ENCODE peak calls at places on chromosomes 5 and 9, in four cellular contexts. V is endothelial cell, P is nephron progenitor cell, H is prostate gland. W is an unnamed sample.

GRCh38 chr5:51986733-51987132 is 603.5 kb downstream of the ISL1 start:
- DNase-seq in V (no peak), P (no peak), H (no peak), W (no peak)

GRCh38 chr9:38059233-38059936 is 9.6 kb downstream of the SHB start:
- DNase-seq in H (no peak), P (no peak), V (no peak), W (no peak)

GRCh38 chr5:128546658-128547281 is 8.7 kb upstream of the FBN2 start:
- DNase-seq in V (no peak), H (no peak), P (no peak), W (no peak)

GRCh38 chr9:68522126-68522525 is 18.6 kb downstream of the TMEM252 start:
- DNase-seq in H (no peak), V (no peak), P (no peak), W (no peak)

GRCh38 chr5:171806976-171807823 is 21.6 kb downstream of the SMIM23 start:
- DNase-seq in H (no peak), V (no peak), P (no peak), W (no peak)

GRCh38 chr5:113367586-113367985 is 67.2 kb downstream of the TSSK1B start:
- DNase-seq in P (no peak), H (no peak), V (no peak), W (no peak)

GRCh38 chr9:16282216-16282615 is 588.3 kb downstream of the BNC2 start:
- DNase-seq in V (no peak), P (no peak), H (peak), W (no peak)

GRCh38 chr9:35517552-35518211 is 27.8 kb downstream of the RUSC2 start:
- DNase-seq in V (no peak), H (peak), P (no peak), W (no peak)

GRCh38 chr5:109141499-109142200 is 268.1 kb downstream of the PJA2 start:
- DNase-seq in P (no peak), H (no peak), V (no peak), W (no peak)

GRCh38 chr9:36325081-36325828 is 67.0 kb upstream of the GNE start:
- DNase-seq in H (no peak), V (no peak), P (no peak), W (no peak)

GRCh38 chr9:20476912-20477311 is 145.4 kb downstream of the MLLT3 start:
- DNase-seq in P (no peak), H (no peak), V (no peak), W (no peak)

GRCh38 chr5:96984506-96985192 is 48.8 kb downstream of the LNPEP start:
- DNase-seq in H (no peak), V (no peak), P (no peak), W (no peak)

GRCh38 chr5:172661536-172661935 is 20.5 kb downstream of the NEURL1B start:
- DNase-seq in P (no peak), H (no peak), V (peak), W (no peak)

GRCh38 chr9:105157178-105157583 is 87.3 kb upstream of the SLC44A1 start:
- DNase-seq in P (peak), V (peak), H (peak), W (no peak)

GRCh38 chr5:94240616-94241287 is 377.7 kb downstream of the KIAA0825 start:
- DNase-seq in H (no peak), V (no peak), P (no peak), W (no peak)

GRCh38 chr5:98913911-98914310 is 14.9 kb downstream of the CHD1 start:
- DNase-seq in V (no peak), P (no peak), H (no peak), W (no peak)

GRCh38 chr5:84494453-84494852 is 109.8 kb upstream of the EDIL3 start:
- DNase-seq in V (no peak), H (no peak), P (no peak), W (no peak)

GRCh38 chr9:14056235-14056930 is 257.6 kb downstream of the NFIB start:
- DNase-seq in V (no peak), P (no peak), H (no peak), W (no peak)

GRCh38 chr9:125630436-125630835 is 76.6 kb downstream of the MAPKAP1 start:
- DNase-seq in P (no peak), V (no peak), H (no peak), W (no peak)

GRCh38 chr5:26553079-26553478 is 485.3 kb downstream of the CDH9 start:
- DNase-seq in H (no peak), P (no peak), V (no peak), W (no peak)

GRCh38 chr5:172716796-172717313 is 54.1 kb downstream of the DUSP1 start:
- DNase-seq in P (peak), H (peak), V (peak), W (peak)

GRCh38 chr5:38099205-38100144 is 158.9 kb upstream of the EGFLAM start:
- DNase-seq in P (no peak), V (no peak), H (no peak), W (no peak)

GRCh38 chr9:135087489-135087791 is at the start of gene OLFM1:
- DNase-seq in P (peak), H (peak), V (peak), W (peak)

GRCh38 chr9:127449332-127449966 is 1.8 kb downstream of the RPL12 start:
- DNase-seq in H (no peak), V (no peak), P (no peak), W (no peak)

GRCh38 chr5:92908952-92909351 is 672.1 kb downstream of the NR2F1-AS1 start:
- DNase-seq in P (no peak), H (no peak), V (no peak), W (no peak)

GRCh38 chr9:128190516-128191405 is 611 bp downstream of the CIZ1 start:
- DNase-seq in V (no peak), P (no peak), H (no peak), W (no peak)

GRCh38 chr5:56314536-56314935 is 81.4 kb upstream of the ANKRD55 start:
- DNase-seq in H (no peak), V (peak), P (no peak), W (no peak)

GRCh38 chr9:114525505-114525904 is 20.2 kb upstream of the WHRN start:
- DNase-seq in V (no peak), P (no peak), H (no peak), W (no peak)

GRCh38 chr5:67619235-67619634 is 422.6 kb upstream of the CD180 start:
- DNase-seq in P (no peak), H (no peak), V (no peak), W (no peak)

GRCh38 chr5:170483701-170484458 is 19.9 kb upstream of the KCNIP1 start:
- DNase-seq in V (no peak), P (no peak), H (no peak), W (no peak)

GRCh38 chr9:128078504-128079434 is 10.7 kb downstream of the SLC25A25 start:
- DNase-seq in H (peak), P (no peak), V (no peak), W (no peak)

GRCh38 chr5:57953830-57954229 is 471.2 kb upstream of the ACTBL2 start:
- DNase-seq in H (no peak), P (no peak), V (no peak), W (no peak)

GRCh38 chr5:170269579-170269978 is 28.0 kb downstream of the LCP2 start:
- DNase-seq in V (no peak), H (no peak), P (no peak), W (no peak)

GRCh38 chr9:72041775-72042194 is 18.6 kb downstream of the C9orf57 start:
- DNase-seq in V (no peak), P (no peak), H (peak), W (no peak)

GRCh38 chr5:132754947-132755346 is 7.7 kb downstream of the CCNI2 start:
- DNase-seq in H (no peak), V (peak), P (no peak), W (no peak)

GRCh38 chr5:35671516-35671915 is 53.9 kb downstream of the SPEF2 start:
- DNase-seq in V (no peak), H (no peak), P (no peak), W (no peak)

GRCh38 chr9:120688758-120689157 is 25.5 kb downstream of the MEGF9 start:
- DNase-seq in P (no peak), V (no peak), H (no peak), W (no peak)

GRCh38 chr5:150033334-150033733 is 32.8 kb downstream of the HMGXB3 start:
- DNase-seq in H (no peak), V (no peak), P (no peak), W (no peak)

GRCh38 chr5:172503925-172504730 is 49.8 kb upstream of the SH3PXD2B start:
- DNase-seq in P (no peak), V (no peak), H (peak), W (peak)

GRCh38 chr9:37034320-37034937 is 361 bp upstream of the PAX5 start:
- DNase-seq in V (peak), P (peak), H (peak), W (no peak)

GRCh38 chr9:86971742-86972141 is 24.4 kb upstream of the GAS1 start:
- DNase-seq in P (no peak), V (no peak), H (no peak), W (no peak)

GRCh38 chr9:86977205-86977835 is 30.0 kb upstream of the GAS1 start:
- DNase-seq in P (no peak), V (no peak), H (no peak), W (no peak)

GRCh38 chr9:86975086-86975485 is 27.8 kb upstream of the GAS1 start:
- DNase-seq in P (no peak), H (no peak), V (no peak), W (no peak)

GRCh38 chr9:86975571-86975970 is 28.3 kb upstream of the GAS1 start:
- DNase-seq in H (no peak), V (no peak), P (no peak), W (no peak)

DNA sequence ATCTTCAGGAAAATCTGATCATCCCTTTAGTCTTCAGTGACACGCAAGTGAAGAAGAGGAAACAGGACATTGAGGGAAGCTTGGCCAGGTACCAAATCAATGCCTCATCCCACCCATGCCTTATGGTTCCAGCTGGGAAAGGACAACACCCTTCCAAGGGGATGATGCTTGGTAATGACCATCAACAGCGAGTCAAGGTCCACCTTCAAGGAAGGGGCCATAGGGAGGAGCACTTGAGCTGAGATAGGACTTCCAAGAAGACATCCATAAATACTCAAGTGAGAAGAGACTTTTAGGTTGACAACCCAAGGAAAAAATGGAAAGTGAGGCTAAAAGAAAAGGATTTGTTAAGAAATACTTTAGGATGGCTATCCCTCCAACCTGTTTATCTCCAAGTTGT is 27.1 kb upstream of the GAS1 start:
- DNase-seq in P (no peak), V (no peak), H (no peak), W (no peak)
- TF ChIP-seq CTCF in P (no peak), V (no peak), H (no peak), W (no peak)

GRCh38 chr5:91302335-91302734 is 80.8 kb downstream of the ARRDC3 start:
- DNase-seq in V (no peak), P (no peak), H (no peak), W (no peak)
- TF ChIP-seq CTCF in V (no peak), P (no peak), H (no peak), W (no peak)

GRCh38 chr5:141637693-141638419 is 1.1 kb downstream of the RELL2 start:
- DNase-seq in V (peak), H (peak), P (peak), W (peak)
- TF ChIP-seq CTCF in V (peak), H (no peak), P (peak), W (peak)

GRCh38 chr9:98364042-98364441 is 108.6 kb upstream of the TBC1D2 start:
- DNase-seq in H (no peak), P (no peak), V (no peak), W (no peak)

GRCh38 chr9:98365724-98366123 is 110.3 kb upstream of the TBC1D2 start:
- DNase-seq in P (no peak), V (no peak), H (no peak), W (no peak)

GRCh38 chr9:98362624-98363023 is 107.2 kb upstream of the TBC1D2 start:
- DNase-seq in H (no peak), P (no peak), V (no peak), W (no peak)

GRCh38 chr9:98367371-98367900 is 112.0 kb upstream of the TBC1D2 start:
- DNase-seq in P (no peak), H (no peak), V (no peak), W (no peak)

DNA sequence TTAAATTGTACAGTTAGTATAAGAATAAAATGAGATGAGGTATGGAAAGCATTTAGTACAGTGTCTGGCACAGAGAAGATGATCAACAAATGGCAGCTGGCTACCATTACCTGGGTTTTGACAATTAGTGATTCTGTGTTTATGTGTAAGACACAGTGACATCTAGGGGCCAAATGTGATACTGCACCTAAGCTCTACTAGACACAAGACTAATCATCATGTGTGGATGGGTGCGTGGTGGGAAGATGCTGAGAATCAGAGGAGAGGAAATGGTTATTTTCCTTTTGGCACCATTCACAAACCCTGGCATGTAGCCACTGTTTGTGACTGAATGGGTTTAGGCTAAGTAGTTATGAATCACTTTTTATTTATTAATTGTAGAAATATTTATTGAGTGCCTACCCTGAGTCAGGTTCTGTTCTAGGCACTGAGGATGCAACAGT is 109.8 kb upstream of the TBC1D2 start:
- DNase-seq in V (no peak), H (no peak), P (no peak), W (no peak)
- TF ChIP-seq CTCF in V (peak), H (no peak), P (peak), W (peak)

GRCh38 chr5:178203670-178204204 is 596 bp upstream of the HNRNPAB start:
- DNase-seq in V (no peak), H (no peak), P (no peak), W (no peak)

GRCh38 chr5:178205749-178206047 is 1.4 kb downstream of the HNRNPAB start:
- DNase-seq in P (no peak), V (no peak), H (no peak), W (no peak)

GRCh38 chr5:178205010-178205748 is 846 bp downstream of the HNRNPAB start:
- DNase-seq in H (peak), P (peak), V (peak), W (peak)

GRCh38 chr5:178202541-178202940 is 1.8 kb upstream of the HNRNPAB start:
- DNase-seq in H (no peak), V (no peak), P (no peak), W (no peak)

GRCh38 chr5:178204205-178205009 is at the start of gene HNRNPAB:
- DNase-seq in V (peak), P (peak), H (peak), W (peak)
- TF ChIP-seq CTCF in V (no peak), P (no peak), H (no peak), W (no peak)

GRCh38 chr5:64678400-64678799 is 11.9 kb upstream of the SHISAL2B start:
- DNase-seq in H (no peak), V (no peak), P (no peak), W (no peak)

GRCh38 chr5:64682608-64683007 is 7.7 kb upstream of the SHISAL2B start:
- DNase-seq in P (no peak), H (no peak), V (no peak), W (no peak)

DNA sequence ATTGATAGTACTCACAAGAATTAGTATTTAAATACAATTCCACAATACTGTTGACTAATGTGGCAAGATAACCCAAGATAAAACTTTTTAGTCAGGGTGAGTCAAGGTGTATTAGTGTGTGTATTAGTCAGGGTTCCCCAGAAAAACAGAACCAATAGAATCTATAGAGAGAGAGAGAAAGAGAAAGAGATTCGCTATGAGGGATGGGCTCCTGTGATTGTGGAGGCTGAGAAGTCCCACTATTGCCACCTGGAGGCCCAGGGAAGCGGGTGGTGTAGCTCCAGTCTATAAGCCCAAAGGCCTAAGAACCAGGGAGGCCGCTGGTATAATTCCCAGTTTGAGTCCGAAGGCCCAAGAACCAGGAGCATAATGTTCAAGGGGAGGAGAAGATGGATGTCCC is 10.0 kb upstream of the SHISAL2B start:
- DNase-seq in V (peak), H (no peak), P (no peak), W (no peak)
- TF ChIP-seq CTCF in V (no peak), H (no peak), P (no peak), W (no peak)

GRCh38 chr9:136821333-136822031 is 13.7 kb downstream of the RABL6 start:
- DNase-seq in P (peak), V (peak), H (no peak), W (no peak)
- TF ChIP-seq CTCF in P (no peak), V (no peak), H (no peak), W (no peak)